ENCODE peak calls at places on chromosomes 1 and 21, in four cellular contexts. Q is astrocyte, I is neural progenitor cell, B is hepatocyte. L is an unnamed sample.
A peak's percentile ranks its signal among the peaks of the same experiment; 100 is the strongest.

GRCh38 chr1:160789702-160790611 is 6.0 kb upstream of the LY9 start:
- DNase-seq in B (no peak), Q (no peak), I (no peak), L (no peak)

GRCh38 chr1:66445492-66446181 is 88.3 kb upstream of the SGIP1 start:
- DNase-seq in B (no peak), Q (no peak), I (peak; percentile 14), L (no peak)

GRCh38 chr21:38802050-38803026 is 3.4 kb upstream of the ETS2 start:
- DNase-seq in Q (no peak), I (no peak), B (peak; percentile 77), L (no peak)

GRCh38 chr1:61050541-61051454 is 31.6 kb upstream of the NFIA start:
- DNase-seq in Q (no peak), I (peak; percentile 85), B (peak; percentile 54), L (no peak)

GRCh38 chr1:210448293-210448892 is 119.7 kb downstream of the HHAT start:
- DNase-seq in Q (peak; percentile 27), I (peak; percentile 68), B (peak; percentile 62), L (peak; percentile 53)

GRCh38 chr21:39016740-39017315 is 166.4 kb downstream of the PSMG1 start:
- DNase-seq in I (no peak), Q (no peak), B (no peak), L (no peak)

GRCh38 chr1:53738205-53739108 is 507 bp downstream of the GLIS1 start:
- DNase-seq in Q (no peak), I (peak; percentile 50), B (peak; percentile 23), L (peak; percentile 39)

GRCh38 chr1:245177071-245177900 is 22.5 kb downstream of the KIF26B start:
- DNase-seq in I (no peak), Q (no peak), B (peak; percentile 43), L (peak; percentile 10)

GRCh38 chr1:14567056-14567455 is 31.4 kb upstream of the KAZN start:
- DNase-seq in Q (no peak), I (peak; percentile 18), B (no peak), L (no peak)

GRCh38 chr21:14918542-14918941 is 146.3 kb downstream of the NRIP1 start:
- DNase-seq in B (no peak), I (no peak), Q (no peak), L (no peak)

GRCh38 chr1:19384113-19384512 is 72.0 kb downstream of the SLC66A1 start:
- DNase-seq in I (no peak), Q (no peak), B (peak; percentile 77), L (no peak)

GRCh38 chr1:201488817-201489581 is 17.9 kb downstream of the CSRP1 start:
- DNase-seq in Q (peak; percentile 93), B (peak; percentile 29), I (no peak), L (peak; percentile 95)

GRCh38 chr1:11806307-11806936 is 431 bp downstream of the CLCN6 start:
- DNase-seq in Q (peak; percentile 16), I (no peak), B (peak; percentile 60), L (peak; percentile 24)

GRCh38 chr21:14677023-14677422 is 130.9 kb upstream of the SAMSN1 start:
- DNase-seq in B (no peak), Q (no peak), I (no peak), L (no peak)

GRCh38 chr1:36365310-36365895 is 20.3 kb downstream of the STK40 start:
- DNase-seq in Q (peak; percentile 29), B (no peak), I (no peak), L (peak; percentile 43)

DNA sequence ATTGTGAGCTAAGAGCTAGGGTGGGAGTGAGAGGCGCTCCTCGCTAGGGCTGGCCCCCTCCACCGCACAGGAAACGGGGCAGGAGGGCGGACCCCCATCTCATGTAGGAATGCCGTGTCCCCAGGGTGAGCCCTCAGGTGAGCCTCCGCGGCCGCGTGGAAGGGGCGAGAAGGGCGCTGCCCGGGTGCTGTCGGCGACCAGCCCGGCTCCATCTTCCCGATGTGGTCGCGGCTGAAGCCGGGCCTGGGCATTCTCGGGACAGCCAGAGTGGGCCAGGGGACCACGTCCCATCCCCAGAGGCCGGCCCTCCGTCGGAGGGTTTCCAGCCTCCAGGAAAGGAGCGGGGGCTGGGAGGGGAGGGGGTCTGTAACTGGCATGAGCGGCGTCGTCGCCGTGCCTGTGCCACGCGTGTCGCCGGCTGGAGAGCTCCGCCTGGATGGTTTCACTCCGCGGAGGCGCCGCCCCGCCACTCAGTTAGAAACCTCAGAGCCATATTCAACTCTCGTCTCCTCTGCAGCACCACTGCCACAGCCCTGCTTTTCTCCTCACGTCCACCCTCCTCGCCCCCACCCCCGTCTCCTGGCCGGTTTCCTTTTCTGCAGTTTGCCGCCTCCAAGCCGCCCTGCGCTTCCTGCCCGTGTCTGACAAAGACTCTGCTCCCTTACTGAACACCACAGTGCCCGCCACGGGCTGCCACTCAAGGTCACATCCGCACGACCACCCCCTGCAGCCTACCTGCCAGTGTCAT is at the start of gene TMEM269:
- DNase-seq in I (no peak), Q (no peak), B (no peak), L (peak; percentile 5)
- TF ChIP-seq EZH2 in I (no peak), Q (no peak), B (no peak), L (no peak)

GRCh38 chr1:86616433-86616832 is 69.6 kb downstream of the CLCA4 start:
- DNase-seq in B (no peak), I (no peak), Q (no peak), L (no peak)

GRCh38 chr1:86619313-86619712 is 72.4 kb downstream of the CLCA4 start:
- DNase-seq in B (no peak), I (no peak), Q (no peak), L (no peak)

GRCh38 chr1:86618358-86618757 is 71.5 kb downstream of the CLCA4 start:
- DNase-seq in Q (no peak), I (peak; percentile 15), B (no peak), L (no peak)

GRCh38 chr1:86616871-86617270 is 70.0 kb downstream of the CLCA4 start:
- DNase-seq in B (peak; percentile 29), I (no peak), Q (no peak), L (no peak)

GRCh38 chr1:86621286-86621685 is 74.4 kb downstream of the CLCA4 start:
- DNase-seq in B (no peak), I (no peak), Q (no peak), L (no peak)
- H3K9me3 ChIP-seq in B (no peaks in the 10 kb centered on the region), I (no peaks in the 10 kb centered on the region), Q (no peaks in the 10 kb centered on the region), L (no peaks in the 10 kb centered on the region)

GRCh38 chr1:110450928-110451327 is at the start of gene PROK1:
- DNase-seq in B (no peak), Q (no peak), I (no peak), L (no peak)

GRCh38 chr1:110454328-110454727 is 3.4 kb downstream of the PROK1 start:
- DNase-seq in B (no peak), I (no peak), Q (no peak), L (no peak)

GRCh38 chr1:110452330-110452729 is 1.4 kb downstream of the PROK1 start:
- DNase-seq in Q (no peak), B (no peak), I (no peak), L (no peak)

GRCh38 chr1:110455151-110455550 is 4.2 kb downstream of the PROK1 start:
- DNase-seq in I (peak; percentile 64), Q (no peak), B (no peak), L (no peak)

GRCh38 chr1:110453829-110454228 is 2.9 kb downstream of the PROK1 start:
- DNase-seq in Q (no peak), B (no peak), I (no peak), L (no peak)
- TF ChIP-seq CTCF in Q (no peak), B (no peak), I (no peak), L (no peak)

GRCh38 chr1:87937774-87938173 is 609.1 kb downstream of the LMO4 start:
- DNase-seq in Q (no peak), I (no peak), B (no peak), L (no peak)

GRCh38 chr1:87940410-87940809 is 611.7 kb downstream of the LMO4 start:
- DNase-seq in I (no peak), Q (no peak), B (no peak), L (no peak)

GRCh38 chr1:87939486-87939885 is 610.8 kb downstream of the LMO4 start:
- DNase-seq in I (no peak), B (no peak), Q (no peak), L (no peak)

GRCh38 chr1:87942165-87942564 is 613.5 kb downstream of the LMO4 start:
- DNase-seq in B (peak; percentile 60), Q (peak; percentile 23), I (no peak), L (no peak)

DNA sequence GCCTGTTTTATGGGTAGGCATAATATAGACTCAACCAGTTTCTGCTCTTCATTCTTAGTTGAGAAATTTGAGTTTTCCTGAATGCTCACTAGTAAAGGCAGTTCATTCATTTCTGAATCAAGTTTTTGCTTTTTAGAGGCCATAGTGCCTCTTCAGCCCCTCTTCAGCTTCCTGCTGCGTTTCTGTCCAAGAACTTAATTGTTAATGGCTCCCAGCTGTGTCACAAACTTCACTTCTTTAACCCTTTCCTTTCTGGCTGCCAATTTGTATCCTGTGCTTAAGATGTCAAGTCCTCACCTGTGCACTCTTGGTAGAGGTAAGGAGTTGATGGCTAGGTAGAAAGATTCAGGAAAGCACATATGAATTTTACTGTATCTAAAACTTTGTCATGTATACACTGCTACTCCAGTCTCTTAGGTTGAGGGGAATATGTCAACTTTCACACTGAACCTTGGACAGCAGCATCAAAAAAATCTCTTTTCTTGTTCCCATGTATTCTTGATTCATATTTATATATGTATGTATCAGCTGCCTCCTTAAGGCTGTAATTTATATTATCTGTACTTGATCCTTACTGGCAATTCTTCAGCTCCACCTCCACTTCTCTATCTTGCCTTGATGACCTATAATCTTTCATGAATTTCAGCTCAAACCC is 612.7 kb downstream of the LMO4 start:
- DNase-seq in B (no peak), I (peak; percentile 33), Q (no peak), L (no peak)
- TF ChIP-seq EZH2 in B (no peak), I (no peak), Q (no peak), L (no peak)

GRCh38 chr1:212899845-212900244 is 41.8 kb downstream of the FLVCR1 start:
- DNase-seq in Q (no peak), I (no peak), B (no peak), L (no peak)
- H3K9me3 ChIP-seq in Q (peaks cover 5% of the 10 kb centered on the region), I (peaks cover 15% of the 10 kb centered on the region), B (peaks cover 4% of the 10 kb centered on the region), L (no peaks in the 10 kb centered on the region)

GRCh38 chr1:184986250-184986649 is 11.9 kb upstream of the NIBAN1 start:
- DNase-seq in Q (peak; percentile 18), B (peak; percentile 49), I (no peak), L (peak; percentile 65)
- TF ChIP-seq CTCF in Q (no peak), B (peak; percentile 46), I (no peak), L (peak; percentile 44)

DNA sequence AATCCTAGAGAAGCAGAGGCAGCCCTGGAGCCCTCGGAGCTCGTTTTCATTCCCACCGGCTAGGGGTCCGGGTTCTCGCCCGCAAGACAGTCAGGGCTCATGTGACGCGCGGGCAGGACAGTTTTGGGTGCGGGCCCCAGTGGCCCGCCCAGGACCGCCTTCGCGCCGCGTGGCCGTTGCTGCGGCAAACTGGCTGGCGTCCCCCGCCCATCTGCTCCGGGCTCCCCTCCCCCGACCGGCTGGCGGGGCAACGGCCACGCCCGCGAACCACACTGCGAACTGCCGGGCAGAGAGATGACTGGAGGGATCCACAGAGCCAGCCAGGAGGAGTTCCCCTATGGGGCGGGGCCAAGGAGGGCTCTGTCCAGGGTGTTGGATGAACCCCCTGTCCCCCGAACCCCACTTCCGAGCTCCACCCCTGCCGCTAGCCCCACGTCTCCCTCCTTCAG is 899 bp upstream of the HES2 start:
- DNase-seq in B (no peak), I (peak; percentile 60), Q (no peak), L (no peak)
- TF ChIP-seq EZH2 in B (no peak), I (peak; percentile 30), Q (no peak), L (no peak)

GRCh38 chr21:46054447-46054846 is 43.5 kb upstream of the COL6A2 start:
- DNase-seq in B (no peak), Q (peak; percentile 51), I (peak; percentile 57), L (peak; percentile 66)
- H3K9me3 ChIP-seq in B (no peaks in the 10 kb centered on the region), Q (peaks cover 8% of the 10 kb centered on the region), I (no peaks in the 10 kb centered on the region), L (no peaks in the 10 kb centered on the region)

GRCh38 chr21:45406801-45407628 is 2.0 kb downstream of the COL18A1 start:
- DNase-seq in I (peak; percentile 77), Q (no peak), B (no peak), L (no peak)
- TF ChIP-seq CTCF in I (peak; percentile 47), Q (no peak), B (peak; percentile 10), L (peak; percentile 6)